ENCODE peak calls at places on chromosome 21, in five cellular contexts. H, O, I, L and K are unnamed samples.

GRCh38 chr21:41616063-41616591 is 108.2 kb upstream of the TMPRSS2 start:
- DNase-seq in H (no peak), O (peak; percentile 87), I (no peak), L (peak; percentile 92), K (peak; percentile 73)

GRCh38 chr21:37587203-37587602 is 220.6 kb downstream of the DYRK1A start:
- DNase-seq in H (no peak), O (no peak), I (no peak), L (no peak), K (no peak)

GRCh38 chr21:36706482-36706852 is 7.6 kb downstream of the SIM2 start:
- DNase-seq in H (no peak), O (no peak), I (no peak), L (no peak), K (no peak)

GRCh38 chr21:20451051-20451450 is 547.2 kb upstream of the NCAM2 start:
- DNase-seq in H (no peak), O (no peak), I (no peak), L (no peak), K (peak; percentile 78)

GRCh38 chr21:41012425-41012824 is 155.5 kb upstream of the BACE2 start:
- DNase-seq in H (no peak), O (no peak), I (no peak), L (no peak), K (no peak)

GRCh38 chr21:46294647-46295176 is 8.6 kb downstream of the YBEY start:
- DNase-seq in H (peak; percentile 33), O (peak; percentile 80), I (no peak), L (peak; percentile 86), K (peak; percentile 27)

GRCh38 chr21:36260030-36260787 is 59.8 kb upstream of the MORC3 start:
- DNase-seq in H (peak; percentile 34), O (peak; percentile 79), I (no peak), L (peak; percentile 79), K (peak; percentile 72)

GRCh38 chr21:45905196-45905595 is 76.4 kb upstream of the COL6A1 start:
- DNase-seq in H (no peak), O (no peak), I (no peak), L (no peak), K (no peak)

GRCh38 chr21:45418301-45419071 is 13.5 kb downstream of the COL18A1 start:
- DNase-seq in H (peak; percentile 8), O (no peak), I (no peak), L (no peak), K (no peak)

GRCh38 chr21:44994016-44994365 is 54.2 kb downstream of the SLX9 start:
- DNase-seq in H (peak; percentile 67), O (no peak), I (no peak), L (no peak), K (no peak)

GRCh38 chr21:42392731-42393442 is 3.0 kb downstream of the TMPRSS3 start:
- DNase-seq in H (no peak), O (no peak), I (no peak), L (no peak), K (no peak)

GRCh38 chr21:44571296-44571695 is 2.2 kb upstream of the KRTAP10-4 start:
- DNase-seq in H (no peak), O (no peak), I (no peak), L (no peak), K (no peak)

GRCh38 chr21:41817228-41817627 is 50.4 kb upstream of the RIPK4 start:
- DNase-seq in H (peak; percentile 32), O (peak; percentile 87), I (no peak), L (peak; percentile 79), K (peak; percentile 69)

GRCh38 chr21:29360799-29361765 is 62.4 kb downstream of the BACH1 start:
- DNase-seq in H (no peak), O (no peak), I (no peak), L (no peak), K (no peak)

GRCh38 chr21:45118099-45118498 is 43.7 kb downstream of the ADARB1 start:
- DNase-seq in H (no peak), O (no peak), I (no peak), L (no peak), K (no peak)

GRCh38 chr21:20999567-21000169 is 1.5 kb downstream of the NCAM2 start:
- DNase-seq in H (peak; percentile 22), O (peak; percentile 50), I (peak; percentile 19), L (peak; percentile 18), K (peak; percentile 48)

GRCh38 chr21:44391345-44392091 is 38.1 kb downstream of the TRPM2 start:
- DNase-seq in H (peak; percentile 45), O (peak; percentile 16), I (no peak), L (no peak), K (no peak)

GRCh38 chr21:14713109-14713508 is 167.0 kb upstream of the SAMSN1 start:
- DNase-seq in H (no peak), O (no peak), I (no peak), L (no peak), K (no peak)

GRCh38 chr21:42230636-42231035 is 11.7 kb downstream of the ABCG1 start:
- DNase-seq in H (no peak), O (no peak), I (no peak), L (no peak), K (no peak)

GRCh38 chr21:25506887-25507286 is 100.4 kb downstream of the MRPL39 start:
- DNase-seq in H (no peak), O (peak; percentile 57), I (no peak), L (no peak), K (peak; percentile 70)

GRCh38 chr21:41507521-41508414 is at the start of gene TMPRSS2:
- DNase-seq in H (no peak), O (no peak), I (no peak), L (no peak), K (no peak)

GRCh38 chr21:41187537-41188025 is 19.6 kb downstream of the BACE2 start:
- DNase-seq in H (no peak), O (no peak), I (no peak), L (no peak), K (no peak)

GRCh38 chr21:45555557-45556301 is 13.5 kb upstream of the SLC19A1 start:
- DNase-seq in H (no peak), O (peak; percentile 80), I (peak; percentile 47), L (peak; percentile 81), K (peak; percentile 76)

GRCh38 chr21:42111811-42112210 is 40.7 kb downstream of the UMODL1 start:
- DNase-seq in H (no peak), O (no peak), I (no peak), L (no peak), K (no peak)

GRCh38 chr21:31135536-31136184 is 97.4 kb upstream of the KRTAP19-8 start:
- DNase-seq in H (no peak), O (no peak), I (no peak), L (no peak), K (no peak)

GRCh38 chr21:27346041-27346448 is 379.2 kb upstream of the ADAMTS5 start:
- DNase-seq in H (no peak), O (peak; percentile 72), I (no peak), L (peak; percentile 36), K (no peak)

GRCh38 chr21:14591882-14592281 is 45.8 kb upstream of the SAMSN1 start:
- DNase-seq in H (peak; percentile 10), O (peak; percentile 30), I (no peak), L (no peak), K (peak; percentile 88)

GRCh38 chr21:31343680-31344480 is at the start of gene TIAM1:
- DNase-seq in H (peak; percentile 49), O (peak; percentile 89), I (no peak), L (peak; percentile 86), K (peak; percentile 86)

GRCh38 chr21:26715878-26716506 is 129.2 kb downstream of the ADAMTS1 start:
- DNase-seq in H (peak; percentile 41), O (peak; percentile 73), I (no peak), L (peak; percentile 73), K (peak; percentile 69)